ENCODE peak calls at places on chromosome 3, in nine cellular contexts. B is HCEC 1CT; N is OCI-M1; V is AG09309; G is activated T-cell treated with anti-CD3 and anti-CD28 coated beads for 1 hour; M is tibial nerve; U is neural crest cell; P is stimulated activated CD8-positive, alpha-beta memory T cell treated with anti-CD3 and anti-CD28 coated beads, Interleukin-15, amount 100 ng/mL, for 24 hours; L is A549. W is an unnamed sample.

GRCh38 chr3:188296761-188297689 is 143.1 kb downstream of the LPP start:
- DNase-seq in B (peak; percentile 92), N (peak; percentile 15), V (peak; percentile 81), G (no peak), M (no peak), U (no peak), P (no peak), L (peak; percentile 73), W (no peak)

GRCh38 chr3:140368223-140368811 is 309.5 kb upstream of the TRIM42 start:
- DNase-seq in B (no peak), N (no peak), V (no peak), G (no peak), M (no peak), U (no peak), P (no peak), L (no peak), W (no peak)

GRCh38 chr3:185549111-185549510 is 3.3 kb downstream of the LIPH start:
- DNase-seq in B (peak; percentile 93), N (peak; percentile 11), V (peak; percentile 97), G (no peak), M (no peak), U (no peak), P (no peak), L (peak; percentile 83), W (no peak)

GRCh38 chr3:124615896-124616543 is 114.2 kb upstream of the UMPS start:
- DNase-seq in B (no peak), N (peak; percentile 28), V (no peak), G (no peak), M (no peak), U (no peak), P (no peak), L (no peak), W (no peak)

GRCh38 chr3:9889405-9889804 is 1.0 kb upstream of the JAGN1 start:
- DNase-seq in B (no peak), N (no peak), V (no peak), G (no peak), M (no peak), U (no peak), P (no peak), L (no peak), W (no peak)

GRCh38 chr3:137295336-137295735 is 337.6 kb downstream of the IL20RB start:
- DNase-seq in B (no peak), N (no peak), V (no peak), G (no peak), M (no peak), U (no peak), P (no peak), L (no peak), W (no peak)

GRCh38 chr3:190424478-190425439 is 24.9 kb downstream of the TMEM207 start:
- DNase-seq in B (peak; percentile 80), N (peak; percentile 88), V (peak; percentile 28), G (no peak), M (no peak), U (peak; percentile 19), P (peak; percentile 5), L (peak; percentile 78), W (peak; percentile 79)

GRCh38 chr3:169060037-169060436 is 603.5 kb downstream of the MECOM start:
- DNase-seq in B (peak; percentile 18), N (no peak), V (no peak), G (no peak), M (no peak), U (no peak), P (no peak), L (no peak), W (no peak)

GRCh38 chr3:7144696-7145308 is 283.9 kb downstream of the GRM7 start:
- DNase-seq in B (no peak), N (peak; percentile 70), V (no peak), G (no peak), M (no peak), U (peak; percentile 4), P (no peak), L (peak; percentile 42), W (peak; percentile 49)

GRCh38 chr3:87318609-87319008 is 42.2 kb upstream of the POU1F1 start:
- DNase-seq in B (no peak), N (no peak), V (peak; percentile 8), G (no peak), M (no peak), U (no peak), P (no peak), L (no peak), W (no peak)

GRCh38 chr3:102106421-102107097 is 257.2 kb downstream of the NFKBIZ start:
- DNase-seq in B (peak; percentile 85), N (no peak), V (no peak), G (no peak), M (no peak), U (no peak), P (no peak), L (no peak), W (no peak)

GRCh38 chr3:32406481-32407408 is 15.1 kb downstream of the CMTM7 start:
- DNase-seq in B (no peak), N (peak; percentile 56), V (no peak), G (no peak), M (no peak), U (no peak), P (no peak), L (no peak), W (no peak)

GRCh38 chr3:30017882-30018281 is 588.5 kb upstream of the TGFBR2 start:
- DNase-seq in B (no peak), N (no peak), V (no peak), G (no peak), M (no peak), U (no peak), P (no peak), L (no peak), W (no peak)

GRCh38 chr3:194051554-194052175 is 84.3 kb upstream of the HES1 start:
- DNase-seq in B (no peak), N (no peak), V (no peak), G (no peak), M (no peak), U (no peak), P (no peak), L (no peak), W (no peak)

GRCh38 chr3:110504401-110504800 is 567.2 kb upstream of the NECTIN3 start:
- DNase-seq in B (no peak), N (no peak), V (no peak), G (no peak), M (no peak), U (no peak), P (no peak), L (no peak), W (no peak)

GRCh38 chr3:49609314-49609713 is 55.0 kb downstream of the BSN start:
- DNase-seq in B (no peak), N (no peak), V (no peak), G (no peak), M (no peak), U (no peak), P (no peak), L (no peak), W (no peak)

GRCh38 chr3:21750831-21751391 is at the start of gene ZNF385D:
- DNase-seq in B (no peak), N (no peak), V (no peak), G (no peak), M (peak; percentile 27), U (peak; percentile 60), P (no peak), L (no peak), W (peak; percentile 64)

GRCh38 chr3:123584284-123584987 is 417 bp downstream of the HACD2 start:
- DNase-seq in B (peak; percentile 23), N (peak; percentile 71), V (no peak), G (no peak), M (peak; percentile 18), U (no peak), P (no peak), L (no peak), W (no peak)

GRCh38 chr3:192038726-192039125 is 577.8 kb downstream of the PYDC2 start:
- DNase-seq in B (no peak), N (no peak), V (no peak), G (no peak), M (no peak), U (no peak), P (no peak), L (peak; percentile 5), W (no peak)

GRCh38 chr3:169676925-169677537 is 13.5 kb upstream of the MECOM start:
- DNase-seq in B (no peak), N (no peak), V (no peak), G (no peak), M (no peak), U (no peak), P (no peak), L (no peak), W (no peak)

GRCh38 chr3:77467702-77468407 is 428.0 kb downstream of the ROBO2 start:
- DNase-seq in B (peak; percentile 9), N (no peak), V (no peak), G (no peak), M (no peak), U (no peak), P (no peak), L (no peak), W (no peak)

GRCh38 chr3:71702131-71703024 is 22.8 kb downstream of the EIF4E3 start:
- DNase-seq in B (no peak), N (no peak), V (no peak), G (peak; percentile 12), M (no peak), U (no peak), P (no peak), L (no peak), W (no peak)

GRCh38 chr3:35946857-35947514 is 307.7 kb downstream of the ARPP21 start:
- DNase-seq in B (no peak), N (no peak), V (no peak), G (no peak), M (no peak), U (no peak), P (no peak), L (no peak), W (no peak)

GRCh38 chr3:138974467-138974866 is 27.4 kb downstream of the FOXL2NB start:
- DNase-seq in B (peak; percentile 72), N (no peak), V (no peak), G (no peak), M (no peak), U (no peak), P (no peak), L (no peak), W (no peak)

GRCh38 chr3:79019137-79019923 is 748.5 kb downstream of the ROBO1 start:
- DNase-seq in B (peak; percentile 93), N (peak; percentile 79), V (peak; percentile 74), G (no peak), M (peak; percentile 48), U (peak; percentile 68), P (no peak), L (peak; percentile 92), W (peak; percentile 73)

GRCh38 chr3:25097023-25097422 is 331.0 kb upstream of the RARB start:
- DNase-seq in B (no peak), N (no peak), V (no peak), G (no peak), M (no peak), U (no peak), P (no peak), L (no peak), W (no peak)

GRCh38 chr3:192913540-192913939 is 4.1 kb downstream of the MB21D2 start:
- DNase-seq in B (no peak), N (no peak), V (no peak), G (no peak), M (no peak), U (no peak), P (no peak), L (no peak), W (no peak)

GRCh38 chr3:52534281-52535183 is 875 bp upstream of the NT5DC2 start:
- DNase-seq in B (no peak), N (no peak), V (no peak), G (no peak), M (no peak), U (peak; percentile 23), P (no peak), L (no peak), W (no peak)

GRCh38 chr3:53278667-53279066 is 22.8 kb upstream of the TKT start:
- DNase-seq in B (no peak), N (no peak), V (no peak), G (no peak), M (no peak), U (no peak), P (no peak), L (no peak), W (no peak)

GRCh38 chr3:143171141-143171651 is 51.6 kb downstream of the CHST2 start:
- DNase-seq in B (no peak), N (peak; percentile 31), V (no peak), G (no peak), M (no peak), U (no peak), P (no peak), L (no peak), W (no peak)

GRCh38 chr3:190032924-190033323 is 87.8 kb downstream of the P3H2 start:
- DNase-seq in B (no peak), N (no peak), V (no peak), G (no peak), M (no peak), U (no peak), P (no peak), L (no peak), W (no peak)

W was measured in H1.